ENCODE peak calls at places on chromosomes 3 and 15, in eight cellular contexts. L is uterus; K is SJSA1; D is Peyer's patch; W is fibroblast of pulmonary artery; Q is effector memory CD4-positive, alpha-beta T cell; N is AG04449; G is heart right ventricle. E is an unnamed sample.

GRCh38 chr3:150599611-150600297 is 3.4 kb upstream of the SELENOT start:
- DNase-seq in L (no peak), K (no peak), D (no peak), W (peak), Q (no peak), N (no peak), G (no peak), E (no peak)

GRCh38 chr3:65483475-65483874 is 555.2 kb downstream of the MAGI1 start:
- DNase-seq in L (peak), K (no peak), D (no peak), W (peak), Q (no peak), N (peak), G (peak), E (no peak)

GRCh38 chr15:80404719-80405553 is 754 bp downstream of the ARNT2 start:
- DNase-seq in L (peak), K (no peak), D (no peak), W (no peak), Q (no peak), N (no peak), G (peak), E (no peak)

GRCh38 chr3:144244662-144245061 is 273.0 kb downstream of the DIPK2A start:
- DNase-seq in L (no peak), K (no peak), D (no peak), W (no peak), Q (no peak), N (no peak), G (no peak), E (no peak)

GRCh38 chr3:182937293-182938051 is 42.9 kb downstream of the DCUN1D1 start:
- DNase-seq in L (no peak), K (no peak), D (no peak), W (no peak), Q (no peak), N (no peak), G (no peak), E (peak)

GRCh38 chr3:128226794-128227399 is 73.6 kb downstream of the EEFSEC start:
- DNase-seq in L (no peak), K (no peak), D (no peak), W (peak), Q (no peak), N (no peak), G (peak), E (peak)

GRCh38 chr3:194129581-194130133 is 6.3 kb upstream of the HES1 start:
- DNase-seq in L (peak), K (no peak), D (no peak), W (peak), Q (no peak), N (no peak), G (no peak), E (no peak)

GRCh38 chr3:20990896-20991295 is 760.1 kb downstream of the ZNF385D start:
- DNase-seq in L (no peak), K (no peak), D (no peak), W (no peak), Q (no peak), N (no peak), G (no peak), E (no peak)

GRCh38 chr3:1987983-1988382 is 110.7 kb upstream of the CNTN4 start:
- DNase-seq in L (no peak), K (no peak), D (no peak), W (peak), Q (no peak), N (no peak), G (no peak), E (peak)

GRCh38 chr15:68618339-68619302 is 39.8 kb downstream of the CORO2B start:
- DNase-seq in L (no peak), K (no peak), D (no peak), W (peak), Q (no peak), N (no peak), G (no peak), E (no peak)

GRCh38 chr15:71055461-71055860 is 59.8 kb upstream of the THSD4 start:
- DNase-seq in L (no peak), K (no peak), D (no peak), W (peak), Q (no peak), N (no peak), G (no peak), E (no peak)

GRCh38 chr15:35777016-35777415 is 231.1 kb upstream of the DPH6 start:
- DNase-seq in L (no peak), K (no peak), D (no peak), W (no peak), Q (no peak), N (no peak), G (no peak), E (no peak)

GRCh38 chr3:18558526-18558925 is 133.4 kb upstream of the SATB1 start:
- DNase-seq in L (no peak), K (no peak), D (no peak), W (no peak), Q (no peak), N (no peak), G (no peak), E (no peak)

GRCh38 chr3:24069045-24069444 is 124.0 kb downstream of the NR1D2 start:
- DNase-seq in L (no peak), K (no peak), D (no peak), W (no peak), Q (no peak), N (no peak), G (no peak), E (no peak)

GRCh38 chr3:114686624-114687023 is 392.8 kb downstream of the TIGIT start:
- DNase-seq in L (no peak), K (no peak), D (no peak), W (no peak), Q (no peak), N (no peak), G (no peak), E (no peak)

GRCh38 chr3:32571192-32571485 is 481 bp upstream of the DYNC1LI1 start:
- DNase-seq in L (no peak), K (no peak), D (no peak), W (no peak), Q (no peak), N (no peak), G (no peak), E (no peak)

GRCh38 chr3:117892431-117892841 is 1142.2 kb downstream of the IGSF11 start:
- DNase-seq in L (no peak), K (no peak), D (no peak), W (peak), Q (no peak), N (no peak), G (no peak), E (no peak)

GRCh38 chr3:157156844-157157635 is 2.9 kb downstream of the CCNL1 start:
- DNase-seq in L (no peak), K (no peak), D (no peak), W (peak), Q (no peak), N (no peak), G (no peak), E (no peak)

GRCh38 chr3:38039101-38039898 is at the start of gene DLEC1:
- DNase-seq in L (peak), K (no peak), D (peak), W (peak), Q (peak), N (no peak), G (peak), E (peak)

GRCh38 chr3:125147491-125147820 is 65.1 kb downstream of the SLC12A8 start:
- DNase-seq in L (no peak), K (no peak), D (no peak), W (no peak), Q (no peak), N (no peak), G (no peak), E (no peak)

GRCh38 chr3:125143982-125144652 is 68.4 kb downstream of the SLC12A8 start:
- DNase-seq in L (no peak), K (no peak), D (no peak), W (peak), Q (no peak), N (no peak), G (peak), E (no peak)

GRCh38 chr3:125144653-125145314 is 67.8 kb downstream of the SLC12A8 start:
- DNase-seq in L (no peak), K (no peak), D (no peak), W (no peak), Q (no peak), N (no peak), G (no peak), E (no peak)

GRCh38 chr3:125146601-125147490 is 65.7 kb downstream of the SLC12A8 start:
- DNase-seq in L (no peak), K (no peak), D (no peak), W (no peak), Q (no peak), N (no peak), G (no peak), E (no peak)

GRCh38 chr3:125145751-125146475 is 66.6 kb downstream of the SLC12A8 start:
- DNase-seq in L (no peak), K (no peak), D (no peak), W (peak), Q (no peak), N (no peak), G (no peak), E (no peak)
- H3K4me3 ChIP-seq in L (no peak), K (no peak), D (no peak), W (no peak), Q (no peak), N (no peak), G (no peak), E (no peak)

GRCh38 chr15:96321422-96322391 is 8.8 kb upstream of the NR2F2 start:
- DNase-seq in L (peak), K (no peak), D (no peak), W (peak), Q (no peak), N (no peak), G (no peak), E (no peak)
- H3K4me3 ChIP-seq in L (peak), K (no peak), D (peak), W (peak), Q (no peak), N (peak), G (peak), E (no peak)

GRCh38 chr3:46883252-46884185 is 6.0 kb downstream of the PTH1R start:
- DNase-seq in L (no peak), K (no peak), D (no peak), W (peak), Q (no peak), N (no peak), G (no peak), E (no peak)
- H3K4me3 ChIP-seq in L (peak), K (peak), D (peak), W (no peak), Q (no peak), N (peak), G (peak), E (no peak)

DNA sequence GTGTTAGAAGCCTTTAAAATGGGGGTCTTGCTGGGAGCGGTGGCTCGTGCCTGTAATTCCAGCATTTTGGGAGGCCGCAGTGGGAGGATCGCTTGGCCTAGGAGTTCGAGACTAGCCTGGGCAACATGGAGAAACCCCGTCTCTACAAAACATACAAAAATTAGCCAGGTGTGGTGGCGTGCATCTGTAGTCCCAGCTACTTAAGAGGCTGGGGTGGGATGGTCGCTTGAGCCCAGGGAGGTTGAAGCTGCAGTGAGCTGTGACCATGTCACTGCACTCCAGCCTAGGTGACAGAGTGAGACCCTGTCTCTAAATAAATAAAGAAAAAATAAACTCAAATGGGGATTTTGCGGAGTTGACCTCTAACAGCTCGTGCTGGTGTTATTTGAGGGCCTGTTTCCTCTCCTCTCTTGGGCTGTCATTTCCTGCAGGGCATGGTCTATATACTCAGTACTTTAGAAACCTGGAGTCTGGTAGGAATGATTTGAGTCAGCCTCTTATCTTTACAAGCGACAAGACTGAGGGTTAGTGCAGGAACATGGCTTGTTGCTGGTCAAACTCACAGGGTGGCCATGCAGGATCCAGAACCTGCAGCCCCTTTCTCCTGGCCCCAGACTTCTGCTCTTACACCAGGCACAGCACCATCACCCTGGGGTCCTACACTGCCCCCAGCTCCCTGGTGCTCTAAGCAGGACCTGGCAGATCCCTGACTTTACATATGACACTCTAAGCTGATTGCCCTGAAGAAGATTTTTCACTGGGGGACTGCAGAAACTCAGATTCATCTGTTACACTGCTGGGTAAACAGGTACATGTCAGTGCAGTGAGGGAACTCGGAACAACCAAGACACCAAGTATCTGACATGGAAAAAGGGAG is 15.1 kb downstream of the EHD4 start:
- DNase-seq in L (no peak), K (peak), D (no peak), W (no peak), Q (no peak), N (no peak), G (no peak), E (no peak)
- H3K4me3 ChIP-seq in L (no peak), K (no peak), D (no peak), W (no peak), Q (no peak), N (no peak), G (no peak), E (no peak)

GRCh38 chr15:60390931-60391501 is 6.8 kb downstream of the ANXA2 start:
- DNase-seq in L (no peak), K (peak), D (no peak), W (peak), Q (no peak), N (no peak), G (no peak), E (no peak)
- H3K4me3 ChIP-seq in L (no peak), K (no peak), D (peak), W (peak), Q (no peak), N (peak), G (peak), E (no peak)

GRCh38 chr3:138615462-138615861 is 6.9 kb downstream of the FAIM start:
- DNase-seq in L (no peak), K (no peak), D (no peak), W (no peak), Q (no peak), N (no peak), G (no peak), E (no peak)

GRCh38 chr3:138608322-138609214 is at the start of gene FAIM:
- DNase-seq in L (peak), K (peak), D (peak), W (peak), Q (no peak), N (no peak), G (peak), E (no peak)

DNA sequence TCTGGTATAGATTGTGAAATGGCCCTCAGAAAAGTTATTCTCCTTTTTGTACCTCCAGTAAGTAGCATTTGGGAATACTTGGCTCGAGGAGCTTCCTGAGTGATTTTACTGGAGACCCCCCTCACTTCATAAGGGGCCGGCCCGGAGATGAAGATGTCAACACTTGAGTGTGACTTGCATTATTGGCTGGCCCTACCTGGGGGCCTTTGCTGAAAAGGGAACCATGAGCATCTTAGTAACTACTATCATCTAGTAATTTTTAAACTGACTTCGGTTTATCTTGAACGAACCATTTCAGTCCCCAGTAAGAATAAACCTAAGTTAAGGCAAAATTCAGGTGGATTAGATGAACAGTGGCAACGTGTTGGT is 1.3 kb downstream of the FAIM start:
- DNase-seq in L (no peak), K (no peak), D (no peak), W (no peak), Q (no peak), N (no peak), G (no peak), E (no peak)
- H3K4me3 ChIP-seq in L (peak), K (no peak), D (peak), W (no peak), Q (peak), N (no peak), G (peak), E (peak)

GRCh38 chr15:39181348-39181747 is 399.5 kb upstream of the THBS1 start:
- DNase-seq in L (no peak), K (no peak), D (no peak), W (no peak), Q (no peak), N (no peak), G (no peak), E (no peak)

GRCh38 chr15:39183177-39183881 is 397.6 kb upstream of the THBS1 start:
- DNase-seq in L (no peak), K (no peak), D (no peak), W (peak), Q (no peak), N (no peak), G (no peak), E (no peak)

GRCh38 chr15:39188314-39188713 is 392.6 kb upstream of the THBS1 start:
- DNase-seq in L (no peak), K (no peak), D (no peak), W (no peak), Q (no peak), N (no peak), G (no peak), E (no peak)

GRCh38 chr15:39181901-39182300 is 399.0 kb upstream of the THBS1 start:
- DNase-seq in L (no peak), K (no peak), D (no peak), W (no peak), Q (no peak), N (no peak), G (no peak), E (no peak)

GRCh38 chr15:39184701-39185390 is 396.0 kb upstream of the THBS1 start:
- DNase-seq in L (no peak), K (peak), D (no peak), W (no peak), Q (no peak), N (no peak), G (no peak), E (no peak)
- H3K4me3 ChIP-seq in L (no peak), K (no peak), D (no peak), W (no peak), Q (no peak), N (no peak), G (no peak), E (no peak)

GRCh38 chr3:46974421-46975227 is 1.9 kb downstream of the CCDC12 start:
- DNase-seq in L (no peak), K (no peak), D (no peak), W (no peak), Q (no peak), N (no peak), G (no peak), E (no peak)
- H3K4me3 ChIP-seq in L (no peak), K (no peak), D (peak), W (no peak), Q (no peak), N (no peak), G (no peak), E (peak)

E was measured in Jurkat, Clone E6-1.